ENCODE peak calls at places on chromosomes 3 and 15, in four cellular contexts. Z, L, Q and G are unnamed samples.

GRCh38 chr3:186985713-186986364 is 55.5 kb downstream of the ST6GAL1 start:
- DNase-seq in Z (no peak), L (no peak), Q (no peak), G (no peak)

GRCh38 chr3:22937536-22937935 is 265.6 kb upstream of the UBE2E2 start:
- DNase-seq in Z (no peak), L (no peak), Q (no peak), G (no peak)

GRCh38 chr3:101675709-101676218 is 1.2 kb downstream of the ZBTB11 start:
- DNase-seq in Z (no peak), L (no peak), Q (no peak), G (no peak)

GRCh38 chr15:56608140-56608778 is 125.0 kb downstream of the ZNF280D start:
- DNase-seq in Z (no peak), L (no peak), Q (no peak), G (no peak)

GRCh38 chr15:77543159-77543882 is 89.4 kb downstream of the LINGO1 start:
- DNase-seq in Z (peak), L (peak), Q (peak), G (peak)

GRCh38 chr3:171685116-171685895 is 125.0 kb downstream of the PLD1 start:
- DNase-seq in Z (no peak), L (no peak), Q (no peak), G (no peak)

GRCh38 chr3:127053026-127053425 is 70.1 kb downstream of the PLXNA1 start:
- DNase-seq in Z (no peak), L (no peak), Q (no peak), G (no peak)

GRCh38 chr3:164370970-164371369 is 707.3 kb downstream of the SI start:
- DNase-seq in Z (no peak), L (no peak), Q (no peak), G (no peak)

GRCh38 chr3:101938262-101938847 is 89.0 kb downstream of the NFKBIZ start:
- DNase-seq in Z (no peak), L (no peak), Q (no peak), G (no peak)